ENCODE peak calls at places on chromosomes 5 and 9, in eight cellular contexts. Z is kidney; N is body of pancreas; Y is CD8-positive, alpha-beta T cell; C is cardiac muscle cell; V is AG09309; O is dorsolateral prefrontal cortex; H is PC-3. E is an unnamed sample.

GRCh38 chr9:109441296-109441695 is 56.8 kb downstream of the PTPN3 start:
- DNase-seq in Z (no peak), N (no peak), Y (no peak), C (no peak), V (no peak), O (no peak), H (no peak), E (no peak)

GRCh38 chr5:41004931-41005330 is 66.2 kb downstream of the MROH2B start:
- DNase-seq in Z (no peak), N (no peak), Y (no peak), C (no peak), V (no peak), O (no peak), H (no peak), E (no peak)

GRCh38 chr9:133421615-133422542 is at the start of gene ADAMTS13:
- DNase-seq in Z (no peak), N (no peak), Y (peak), C (no peak), V (no peak), O (peak), H (no peak), E (no peak)

GRCh38 chr9:130680836-130681768 is 12.5 kb upstream of the EXOSC2 start:
- DNase-seq in Z (peak), N (peak), Y (peak), C (peak), V (peak), O (peak), H (peak), E (peak)

GRCh38 chr9:79962836-79963235 is 391.1 kb downstream of the TLE4 start:
- DNase-seq in Z (no peak), N (no peak), Y (no peak), C (no peak), V (no peak), O (no peak), H (no peak), E (no peak)

GRCh38 chr5:116572375-116573278 is 2.0 kb downstream of the SEMA6A start:
- DNase-seq in Z (peak), N (peak), Y (no peak), C (peak), V (no peak), O (peak), H (no peak), E (no peak)

GRCh38 chr5:127203818-127204217 is 86.8 kb upstream of the MEGF10 start:
- DNase-seq in Z (no peak), N (no peak), Y (no peak), C (no peak), V (no peak), O (no peak), H (peak), E (no peak)

GRCh38 chr5:109944461-109944860 is 254.7 kb downstream of the MAN2A1 start:
- DNase-seq in Z (no peak), N (no peak), Y (no peak), C (no peak), V (no peak), O (no peak), H (peak), E (no peak)

GRCh38 chr5:136622737-136623136 is 257.4 kb upstream of the TRPC7 start:
- DNase-seq in Z (no peak), N (no peak), Y (no peak), C (no peak), V (no peak), O (no peak), H (peak), E (no peak)

GRCh38 chr5:133932441-133933168 is 35.8 kb downstream of the C5orf15 start:
- DNase-seq in Z (no peak), N (no peak), Y (no peak), C (no peak), V (no peak), O (no peak), H (no peak), E (no peak)

GRCh38 chr5:133934822-133935793 is 33.3 kb downstream of the C5orf15 start:
- DNase-seq in Z (no peak), N (no peak), Y (no peak), C (no peak), V (no peak), O (no peak), H (no peak), E (no peak)

GRCh38 chr5:133933169-133933509 is 35.3 kb downstream of the C5orf15 start:
- DNase-seq in Z (no peak), N (no peak), Y (no peak), C (peak), V (no peak), O (no peak), H (no peak), E (no peak)

GRCh38 chr5:133934311-133934710 is 34.1 kb downstream of the C5orf15 start:
- DNase-seq in Z (no peak), N (no peak), Y (no peak), C (no peak), V (no peak), O (no peak), H (no peak), E (no peak)

DNA sequence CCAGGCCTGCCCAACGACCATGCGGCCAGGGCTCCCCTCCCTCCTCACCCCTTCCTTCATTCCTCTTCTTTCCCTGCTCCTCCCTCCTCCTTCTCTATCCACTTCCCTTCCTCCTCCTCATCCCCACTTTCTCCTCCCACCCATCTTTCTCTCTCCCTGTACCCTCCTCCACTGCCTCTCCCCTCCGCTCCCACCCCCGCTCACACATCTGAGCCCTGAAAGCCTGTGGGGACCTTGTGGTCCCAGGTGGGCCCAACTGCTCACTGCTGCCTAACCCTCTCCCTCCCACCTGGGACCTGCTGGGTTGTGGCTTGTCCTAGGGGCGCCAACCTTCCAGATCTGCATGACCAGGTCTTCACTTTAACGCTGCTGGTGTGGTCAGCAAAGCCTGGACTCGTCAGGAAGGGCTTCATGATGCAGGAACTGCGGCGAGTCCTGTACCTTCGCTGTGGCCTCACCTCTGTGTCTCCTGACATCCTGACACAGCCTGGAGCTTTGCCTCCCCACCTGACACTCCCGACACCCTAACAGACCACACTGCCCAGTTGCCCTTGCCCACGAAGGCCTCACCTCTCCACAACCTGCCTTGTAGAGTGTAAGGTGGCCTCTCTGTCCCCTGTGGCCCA is 34.6 kb downstream of the C5orf15 start:
- DNase-seq in Z (no peak), N (no peak), Y (no peak), C (no peak), V (no peak), O (no peak), H (no peak), E (no peak)
- H3K4me3 ChIP-seq in Z (no peak), N (no peak), Y (no peak), C (no peak), V (no peak), O (no peak), H (no peak), E (no peak)

GRCh38 chr9:21569721-21570120 is 87.6 kb upstream of the IFNE start:
- DNase-seq in Z (no peak), N (no peak), Y (no peak), C (no peak), V (no peak), O (no peak), H (no peak), E (no peak)

GRCh38 chr9:21565137-21565536 is 83.0 kb upstream of the IFNE start:
- DNase-seq in Z (no peak), N (no peak), Y (no peak), C (no peak), V (no peak), O (no peak), H (peak), E (no peak)

GRCh38 chr9:21568484-21568883 is 86.4 kb upstream of the IFNE start:
- DNase-seq in Z (no peak), N (no peak), Y (no peak), C (no peak), V (no peak), O (no peak), H (peak), E (peak)

GRCh38 chr9:21570643-21571275 is 88.6 kb upstream of the IFNE start:
- DNase-seq in Z (no peak), N (no peak), Y (no peak), C (no peak), V (no peak), O (no peak), H (peak), E (no peak)

DNA sequence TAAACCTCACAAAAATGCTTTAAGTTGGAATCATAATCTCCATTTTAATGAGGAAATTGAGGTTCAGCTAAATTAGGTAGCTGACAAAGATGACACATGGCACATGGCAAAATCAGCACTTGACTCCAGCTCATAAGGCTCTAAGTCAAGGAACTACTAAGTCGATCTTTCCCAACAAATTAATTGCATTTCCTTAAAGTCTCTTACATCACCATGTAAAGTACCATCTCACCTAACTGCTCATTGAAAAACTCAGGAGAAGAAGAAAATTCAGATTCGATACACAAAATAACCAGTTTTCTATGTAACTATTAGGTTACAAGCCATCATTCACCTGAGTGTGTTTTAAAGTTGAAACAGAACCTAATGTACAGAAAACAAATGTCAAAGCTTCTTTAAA is 85.8 kb upstream of the IFNE start:
- DNase-seq in Z (no peak), N (no peak), Y (no peak), C (no peak), V (no peak), O (no peak), H (no peak), E (no peak)
- H3K4me3 ChIP-seq in Z (no peak), N (no peak), Y (no peak), C (no peak), V (no peak), O (no peak), H (peak), E (no peak)

GRCh38 chr9:128995791-128996190 is 32.3 kb downstream of the SH3GLB2 start:
- DNase-seq in Z (no peak), N (no peak), Y (no peak), C (no peak), V (no peak), O (no peak), H (no peak), E (no peak)
- H3K4me3 ChIP-seq in Z (no peak), N (no peak), Y (no peak), C (no peak), V (no peak), O (no peak), H (no peak), E (no peak)

GRCh38 chr5:42306287-42306686 is 117.0 kb upstream of the GHR start:
- DNase-seq in Z (no peak), N (no peak), Y (no peak), C (no peak), V (no peak), O (no peak), H (no peak), E (no peak)
- H3K4me3 ChIP-seq in Z (no peak), N (no peak), Y (no peak), C (no peak), V (no peak), O (no peak), H (no peak), E (no peak)

DNA sequence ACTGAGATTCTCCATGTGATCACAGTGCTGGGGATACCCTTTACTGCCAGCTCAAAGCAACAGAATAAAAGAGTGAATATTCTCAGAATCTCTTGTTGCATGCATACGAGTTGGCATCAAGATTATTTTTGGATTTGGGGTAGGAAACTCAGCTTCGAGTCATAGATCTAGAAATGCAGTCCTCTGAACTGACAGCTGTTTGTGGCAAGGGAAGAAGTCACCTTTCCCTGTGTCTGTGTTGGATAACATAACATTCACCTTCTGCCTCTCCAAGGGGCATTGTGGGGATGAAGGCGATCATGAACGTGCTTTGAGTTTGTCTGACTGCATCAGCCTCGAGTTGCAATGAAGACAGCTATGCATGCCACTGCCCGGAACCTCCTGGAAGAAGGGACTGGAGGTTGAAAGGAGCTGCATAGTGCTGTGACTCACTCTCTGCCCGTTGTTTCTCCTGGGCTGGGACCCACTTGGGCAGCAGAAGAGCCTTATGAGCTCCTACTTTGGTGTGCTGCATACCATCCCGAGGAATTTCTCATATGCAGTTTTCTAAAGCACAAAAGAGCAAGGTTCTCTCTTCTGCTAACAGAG is 231.7 kb downstream of the ARHGAP26 start:
- DNase-seq in Z (no peak), N (no peak), Y (no peak), C (no peak), V (no peak), O (no peak), H (peak), E (no peak)
- H3K4me3 ChIP-seq in Z (no peak), N (no peak), Y (no peak), C (no peak), V (no peak), O (no peak), H (no peak), E (no peak)

DNA sequence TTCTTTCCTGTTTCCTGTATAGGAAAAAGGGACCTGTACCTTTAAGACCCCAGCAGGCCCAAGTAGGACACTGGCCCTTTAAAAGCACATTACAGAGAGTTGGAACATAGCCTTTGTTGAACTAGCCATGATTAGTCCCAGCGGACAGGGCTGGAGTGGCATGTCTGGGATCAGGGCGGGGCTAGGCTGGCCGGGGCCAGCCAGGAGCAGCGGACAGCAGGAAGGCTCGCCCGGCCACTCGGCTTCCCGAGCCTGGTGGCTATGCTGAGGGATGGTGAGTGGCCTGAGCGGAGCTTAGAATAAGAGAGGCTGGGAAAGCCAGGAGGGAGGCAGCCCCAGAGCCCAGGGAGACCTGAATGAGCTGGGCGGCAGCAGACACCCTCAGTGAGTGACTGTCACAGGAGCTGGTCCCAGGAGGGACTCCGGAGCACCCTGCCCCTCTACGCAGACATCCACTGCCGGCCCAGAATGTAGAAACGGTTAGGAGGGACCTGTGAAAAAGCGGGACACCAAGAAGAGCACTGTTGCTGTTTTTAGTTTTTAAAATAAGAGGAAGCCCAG is 92.1 kb downstream of the DAB2IP start:
- DNase-seq in Z (peak), N (peak), Y (no peak), C (peak), V (peak), O (peak), H (peak), E (peak)
- H3K4me3 ChIP-seq in Z (peak), N (no peak), Y (no peak), C (no peak), V (peak), O (peak), H (peak), E (peak)

DNA sequence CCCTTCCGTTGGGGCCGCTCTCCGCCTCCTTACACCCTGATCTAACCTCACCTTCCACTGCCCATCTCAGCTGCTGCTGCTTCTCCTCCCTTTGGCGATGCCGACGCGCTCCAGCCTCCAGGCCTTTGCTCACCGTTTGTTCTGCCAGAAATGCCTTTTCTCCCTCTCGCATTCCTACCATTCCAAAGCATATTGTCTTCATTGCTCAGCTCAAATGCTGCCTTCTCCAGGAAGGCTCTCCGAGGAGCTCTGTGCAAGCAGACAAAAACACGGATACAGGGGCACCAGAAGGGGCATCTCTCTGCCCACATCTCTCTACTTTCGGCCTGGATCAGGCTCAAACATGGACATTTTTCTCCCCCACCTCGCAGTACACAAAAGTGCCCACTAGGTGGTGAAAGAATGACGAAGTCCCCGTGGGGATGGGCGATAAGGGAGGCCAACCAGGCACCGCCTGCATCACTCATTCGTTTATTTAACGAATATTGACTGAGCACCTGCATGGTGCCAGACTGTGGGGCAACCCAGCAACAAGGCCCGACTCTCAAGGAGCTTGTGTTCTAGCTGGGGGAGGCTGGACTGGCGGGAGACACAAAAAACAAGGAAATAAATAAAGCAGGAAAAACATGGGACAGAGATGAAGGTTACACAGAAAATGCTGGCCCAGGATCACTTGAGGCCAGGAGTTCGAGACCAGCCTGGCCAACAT is 7.3 kb upstream of the GRHPR start:
- DNase-seq in Z (no peak), N (peak), Y (peak), C (peak), V (peak), O (peak), H (peak), E (peak)
- H3K4me3 ChIP-seq in Z (peak), N (no peak), Y (no peak), C (no peak), V (no peak), O (no peak), H (no peak), E (no peak)